ENCODE peak calls at places on chromosomes 7 and 10, in six cellular contexts. Y is ascending aorta, H is cardiac muscle cell, M is PC-3, F is left lung, I is left ventricle myocardium inferior. U is an unnamed sample.

GRCh38 chr10:30637881-30638467 is 8.4 kb upstream of the LYZL2 start:
- DNase-seq in I (no peak), F (no peak), H (peak; percentile 82), Y (peak; percentile 77), M (peak; percentile 86), U (no peak)

GRCh38 chr7:87875151-87876039 is 765 bp downstream of the SLC25A40 start:
- DNase-seq in M (peak; percentile 9), F (peak; percentile 88), H (no peak), I (peak; percentile 31), Y (no peak), U (no peak)

GRCh38 chr10:97186911-97187310 is 1.2 kb upstream of the SLIT1 start:
- DNase-seq in M (no peak), Y (no peak), I (no peak), F (no peak), H (no peak), U (no peak)

GRCh38 chr7:47931005-47931787 is 17.1 kb downstream of the PKD1L1 start:
- DNase-seq in M (no peak), H (no peak), I (no peak), Y (no peak), F (no peak), U (no peak)

GRCh38 chr7:129615018-129615417 is 3.5 kb downstream of the NRF1 start:
- DNase-seq in I (no peak), M (no peak), Y (no peak), H (peak; percentile 34), F (no peak), U (no peak)

GRCh38 chr7:137757146-137757925 is 89.4 kb downstream of the DGKI start:
- DNase-seq in I (no peak), Y (no peak), H (peak; percentile 42), F (no peak), M (no peak), U (no peak)

GRCh38 chr7:80934286-80934685 is 15.4 kb upstream of the SEMA3C start:
- DNase-seq in Y (no peak), I (no peak), M (peak; percentile 32), H (peak; percentile 46), F (no peak), U (no peak)

GRCh38 chr7:139896288-139896687 is 67.2 kb downstream of the TBXAS1 start:
- DNase-seq in F (no peak), I (no peak), Y (no peak), H (no peak), M (no peak), U (no peak)

GRCh38 chr10:77667426-77668324 is 30.1 kb upstream of the KCNMA1 start:
- DNase-seq in M (no peak), H (no peak), I (no peak), F (no peak), Y (no peak), U (peak; percentile 60)

GRCh38 chr10:121265320-121265719 is 332.9 kb downstream of the FGFR2 start:
- DNase-seq in I (no peak), Y (no peak), M (no peak), F (no peak), H (no peak), U (no peak)

GRCh38 chr7:29793507-29793906 is 12.8 kb upstream of the WIPF3 start:
- DNase-seq in F (no peak), H (no peak), I (no peak), M (no peak), Y (no peak), U (no peak)

GRCh38 chr7:38907066-38907465 is 1.9 kb downstream of the VPS41 start:
- DNase-seq in F (no peak), M (no peak), H (no peak), I (no peak), Y (no peak), U (no peak)

GRCh38 chr7:12570529-12571461 is at the start of gene SCIN:
- DNase-seq in Y (no peak), H (peak; percentile 22), M (peak; percentile 47), I (peak; percentile 22), F (peak; percentile 87), U (peak; percentile 36)

GRCh38 chr7:55108818-55109217 is 90.0 kb downstream of the EGFR start:
- DNase-seq in M (peak; percentile 27), F (no peak), Y (no peak), I (no peak), H (no peak), U (no peak)

GRCh38 chr10:118701529-118702323 is 53.0 kb downstream of the CACUL1 start:
- DNase-seq in I (no peak), F (no peak), H (no peak), M (no peak), Y (no peak), U (peak; percentile 43)

GRCh38 chr10:7937315-7937945 is 117.1 kb upstream of the GATA3 start:
- DNase-seq in F (no peak), H (no peak), M (peak; percentile 66), Y (no peak), I (no peak), U (no peak)

GRCh38 chr10:76296885-76297775 is 865.7 kb downstream of the LRMDA start:
- DNase-seq in M (no peak), I (no peak), H (peak; percentile 49), F (no peak), Y (no peak), U (no peak)

GRCh38 chr7:37916673-37917660 is at the start of gene SFRP4:
- DNase-seq in I (peak; percentile 57), M (peak; percentile 78), F (peak; percentile 83), H (peak; percentile 75), Y (peak; percentile 86), U (peak; percentile 54)

GRCh38 chr7:37067961-37068536 is 343.8 kb upstream of the AOAH start:
- DNase-seq in F (no peak), Y (no peak), I (no peak), H (no peak), M (no peak), U (no peak)

GRCh38 chr10:127428385-127428980 is 120.6 kb upstream of the NPS start:
- DNase-seq in M (no peak), Y (no peak), I (no peak), F (no peak), H (no peak), U (no peak)
- H3K4me3 ChIP-seq in M (no peak overlapping the region), Y (no peak overlapping the region), I (no peak overlapping the region), F (no peak overlapping the region), H (no peak overlapping the region), U (no peak overlapping the region)

DNA sequence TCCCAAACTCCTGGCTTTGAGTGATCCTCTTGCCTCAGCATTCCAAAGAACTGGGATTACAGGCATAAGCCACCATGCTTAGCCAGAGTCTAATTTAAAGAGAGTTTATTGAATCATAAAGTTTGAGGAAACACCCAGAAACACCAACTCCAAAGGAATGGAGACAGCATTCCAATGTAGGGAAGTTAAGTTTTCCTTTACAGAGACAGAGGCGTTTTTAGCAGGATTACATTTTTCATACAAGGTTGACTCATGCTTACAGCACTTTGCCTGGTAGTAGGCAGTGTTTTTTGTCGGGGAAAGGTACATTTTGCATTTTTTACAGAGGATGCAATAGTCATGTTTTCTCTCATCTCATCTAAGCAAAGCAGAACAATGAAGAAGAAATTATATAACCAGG is 18.9 kb upstream of the OPN4 start:
- DNase-seq in Y (peak; percentile 25), I (no peak), M (peak; percentile 78), H (peak; percentile 55), F (no peak), U (no peak)
- H3K4me1 ChIP-seq in Y (peaks cover 8% of the 10 kb centered on the region), I (peaks cover 23% of the 10 kb centered on the region), M (peaks cover 20% of the 10 kb centered on the region), H (peaks cover 25% of the 10 kb centered on the region), F (no peaks in the 10 kb centered on the region), U (no peaks in the 10 kb centered on the region)

DNA sequence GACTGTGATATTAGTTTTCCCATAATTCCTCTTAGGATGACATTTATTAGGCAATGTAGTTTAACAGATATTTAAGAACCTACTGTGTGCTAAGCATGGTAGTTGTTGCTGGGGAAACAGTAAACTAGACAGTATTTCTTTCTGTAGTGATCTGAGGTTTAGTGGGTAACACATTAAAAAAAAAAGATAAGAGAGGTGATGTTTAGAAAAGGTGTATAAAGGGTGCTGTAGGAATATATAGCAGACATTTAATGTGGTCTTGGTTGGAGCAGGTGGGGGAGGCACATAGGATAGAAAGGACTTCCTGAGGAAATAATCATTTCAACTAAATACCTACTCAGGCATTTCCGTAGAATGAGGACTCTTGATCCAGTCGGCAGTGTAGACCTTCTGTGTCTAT is 11.9 kb downstream of the KIF11 start:
- DNase-seq in Y (no peak), F (no peak), I (no peak), H (no peak), M (no peak), U (no peak)
- H3K36me3 ChIP-seq in Y (no peaks in the 10 kb centered on the region), F (no peaks in the 10 kb centered on the region), I (no peaks in the 10 kb centered on the region), H (peaks cover 9% of the 10 kb centered on the region), M (peaks cover 13% of the 10 kb centered on the region), U (peaks cover 31% of the 10 kb centered on the region)

DNA sequence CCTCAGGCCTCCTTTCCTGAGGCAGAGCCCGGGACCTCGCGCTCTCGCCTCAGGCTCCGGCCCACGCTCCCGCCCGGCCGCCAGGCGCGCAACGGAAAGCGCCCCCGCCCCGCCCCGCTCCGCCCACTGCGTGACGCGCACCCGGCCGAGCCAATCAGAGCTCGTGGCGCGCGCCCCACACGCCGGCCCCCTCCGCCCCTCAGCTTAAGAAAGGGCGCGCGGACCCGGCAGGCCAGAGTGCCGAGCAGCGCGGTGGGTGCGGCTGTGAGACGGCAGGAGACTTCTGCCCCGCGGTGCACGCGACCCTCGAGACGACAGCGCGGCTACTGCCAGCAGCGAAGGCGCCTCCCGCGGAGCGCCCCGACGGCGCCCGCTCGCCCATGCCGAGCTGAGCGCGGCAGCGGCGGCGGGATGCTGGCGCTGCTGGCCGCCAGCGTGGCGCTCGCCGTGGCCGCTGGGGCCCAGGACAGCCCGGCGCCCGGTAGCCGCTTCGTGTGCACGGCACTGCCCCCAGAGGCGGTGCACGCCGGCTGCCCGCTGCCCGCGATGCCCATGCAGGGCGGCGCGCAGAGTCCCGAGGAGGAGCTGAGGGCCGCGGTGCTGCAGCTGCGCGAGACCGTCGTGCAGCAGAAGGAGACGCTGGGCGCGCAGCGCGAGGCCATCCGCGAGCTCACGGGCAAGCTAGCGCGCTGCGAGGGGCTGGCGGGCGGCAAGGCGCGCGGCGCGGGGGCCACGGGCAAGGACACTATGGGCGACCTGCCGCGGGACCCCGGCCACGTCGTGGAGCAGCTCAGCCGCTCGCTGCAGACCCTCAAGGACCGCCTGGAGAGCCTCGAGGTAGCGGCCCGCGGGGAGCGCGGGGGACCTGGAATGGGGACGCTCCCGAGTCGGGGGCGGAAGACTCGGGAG is at the start of gene NPTX2:
- DNase-seq in Y (peak; percentile 85), M (no peak), F (peak; percentile 79), H (peak; percentile 53), I (peak; percentile 53), U (peak; percentile 75)
- H3K4me3 ChIP-seq in Y (peak within 1 kb of the TSS; percentile 76), M (no peak within 1 kb of the TSS), F (no peak within 1 kb of the TSS), H (peak within 1 kb of the TSS; percentile 22), I (peak within 1 kb of the TSS; percentile 61), U (no peak within 1 kb of the TSS)

GRCh38 chr10:111137012-111137411 is 60.2 kb downstream of the ADRA2A start:
- DNase-seq in M (no peak), Y (no peak), I (no peak), H (no peak), F (no peak), U (no peak)

GRCh38 chr10:111142082-111142481 is 65.3 kb downstream of the ADRA2A start:
- DNase-seq in M (no peak), H (no peak), I (no peak), F (no peak), Y (no peak), U (no peak)

GRCh38 chr10:111139567-111139966 is 62.7 kb downstream of the ADRA2A start:
- DNase-seq in Y (no peak), M (no peak), H (no peak), I (no peak), F (no peak), U (peak; percentile 71)

GRCh38 chr10:111137587-111137986 is 60.8 kb downstream of the ADRA2A start:
- DNase-seq in Y (no peak), F (no peak), I (no peak), H (no peak), M (no peak), U (no peak)
- H3K4me1 ChIP-seq in Y (no peaks in the 10 kb centered on the region), F (no peaks in the 10 kb centered on the region), I (no peaks in the 10 kb centered on the region), H (no peaks in the 10 kb centered on the region), M (no peaks in the 10 kb centered on the region), U (peaks cover 2% of the 10 kb centered on the region)

U was measured in BE2C.